ENCODE peak calls at places on chromosomes 5 and 9, in seven cellular contexts. S, D, F, E, U, K and A are unnamed samples.

GRCh38 chr5:172648755-172649154 is 7.7 kb downstream of the NEURL1B start:
- DNase-seq in S (no peak), D (no peak), F (no peak), E (no peak), U (no peak), K (no peak), A (no peak)

GRCh38 chr9:136297766-136298735 is 5.8 kb downstream of the CCDC187 start:
- DNase-seq in S (no peak), D (no peak), F (no peak), E (no peak), U (no peak), K (no peak), A (no peak)

GRCh38 chr9:86529496-86530275 is 175.5 kb upstream of the TUT7 start:
- DNase-seq in S (no peak), D (no peak), F (no peak), E (no peak), U (no peak), K (no peak), A (no peak)

GRCh38 chr5:124371121-124371706 is 375.2 kb downstream of the ZNF608 start:
- DNase-seq in S (no peak), D (no peak), F (peak; percentile 49), E (peak; percentile 67), U (peak; percentile 16), K (no peak), A (no peak)

GRCh38 chr5:180784497-180785097 is 18.0 kb downstream of the MGAT1 start:
- DNase-seq in S (no peak), D (peak; percentile 68), F (peak; percentile 80), E (no peak), U (peak; percentile 82), K (peak; percentile 54), A (peak; percentile 91)

GRCh38 chr9:129408535-129409215 is 212.2 kb downstream of the C9orf50 start:
- DNase-seq in S (no peak), D (no peak), F (peak; percentile 85), E (no peak), U (no peak), K (no peak), A (peak; percentile 53)

GRCh38 chr9:114316605-114317230 is 6.2 kb upstream of the ORM1 start:
- DNase-seq in S (peak; percentile 80), D (no peak), F (peak; percentile 18), E (no peak), U (no peak), K (no peak), A (no peak)

GRCh38 chr5:143887901-143888648 is 76.1 kb downstream of the HMHB1 start:
- DNase-seq in S (no peak), D (no peak), F (no peak), E (no peak), U (no peak), K (no peak), A (no peak)

GRCh38 chr5:123209163-123210013 is 120.3 kb downstream of the PRDM6 start:
- DNase-seq in S (no peak), D (peak; percentile 48), F (no peak), E (no peak), U (no peak), K (peak; percentile 40), A (no peak)

GRCh38 chr9:126347911-126348760 is 21.5 kb downstream of the MVB12B start:
- DNase-seq in S (no peak), D (no peak), F (peak; percentile 65), E (no peak), U (peak; percentile 74), K (no peak), A (no peak)

GRCh38 chr9:79568337-79569084 is 3.3 kb upstream of the TLE4 start:
- DNase-seq in S (no peak), D (no peak), F (no peak), E (no peak), U (peak; percentile 11), K (no peak), A (no peak)

GRCh38 chr5:147512640-147513334 is 2.9 kb upstream of the DPYSL3 start:
- DNase-seq in S (no peak), D (no peak), F (no peak), E (no peak), U (no peak), K (no peak), A (no peak)

GRCh38 chr5:1899201-1899600 is 16.5 kb upstream of the IRX4 start:
- DNase-seq in S (no peak), D (no peak), F (no peak), E (no peak), U (no peak), K (no peak), A (peak; percentile 45)

GRCh38 chr5:453725-454481 is 10.9 kb downstream of the EXOC3 start:
- DNase-seq in S (no peak), D (no peak), F (no peak), E (peak; percentile 51), U (peak; percentile 6), K (no peak), A (peak; percentile 67)

GRCh38 chr5:626850-627249 is 14.7 kb downstream of the CEP72 start:
- DNase-seq in S (no peak), D (no peak), F (no peak), E (no peak), U (no peak), K (no peak), A (no peak)

GRCh38 chr5:139131062-139131856 is 66.9 kb downstream of the SIL1 start:
- DNase-seq in S (no peak), D (no peak), F (peak; percentile 54), E (no peak), U (peak; percentile 9), K (no peak), A (no peak)

GRCh38 chr5:74143724-74144330 is 496.7 kb downstream of the ENC1 start:
- DNase-seq in S (no peak), D (no peak), F (no peak), E (no peak), U (peak; percentile 28), K (peak; percentile 39), A (no peak)

GRCh38 chr5:103847060-103847459 is 284.5 kb upstream of the NUDT12 start:
- DNase-seq in S (no peak), D (no peak), F (no peak), E (no peak), U (no peak), K (no peak), A (no peak)

GRCh38 chr9:137968235-137968634 is 90.7 kb downstream of the CACNA1B start:
- DNase-seq in S (no peak), D (no peak), F (peak; percentile 24), E (no peak), U (no peak), K (peak; percentile 40), A (peak; percentile 51)

GRCh38 chr5:132090107-132090506 is 16.5 kb downstream of the CSF2 start:
- DNase-seq in S (no peak), D (peak; percentile 44), F (no peak), E (no peak), U (no peak), K (no peak), A (no peak)

GRCh38 chr5:164127527-164127926 is 622.1 kb downstream of the MAT2B start:
- DNase-seq in S (no peak), D (no peak), F (no peak), E (no peak), U (no peak), K (no peak), A (no peak)

GRCh38 chr9:93451762-93452709 is 551 bp downstream of the FAM120A start:
- DNase-seq in S (no peak), D (no peak), F (peak; percentile 58), E (peak; percentile 77), U (peak; percentile 58), K (peak; percentile 33), A (peak; percentile 93)

DNA sequence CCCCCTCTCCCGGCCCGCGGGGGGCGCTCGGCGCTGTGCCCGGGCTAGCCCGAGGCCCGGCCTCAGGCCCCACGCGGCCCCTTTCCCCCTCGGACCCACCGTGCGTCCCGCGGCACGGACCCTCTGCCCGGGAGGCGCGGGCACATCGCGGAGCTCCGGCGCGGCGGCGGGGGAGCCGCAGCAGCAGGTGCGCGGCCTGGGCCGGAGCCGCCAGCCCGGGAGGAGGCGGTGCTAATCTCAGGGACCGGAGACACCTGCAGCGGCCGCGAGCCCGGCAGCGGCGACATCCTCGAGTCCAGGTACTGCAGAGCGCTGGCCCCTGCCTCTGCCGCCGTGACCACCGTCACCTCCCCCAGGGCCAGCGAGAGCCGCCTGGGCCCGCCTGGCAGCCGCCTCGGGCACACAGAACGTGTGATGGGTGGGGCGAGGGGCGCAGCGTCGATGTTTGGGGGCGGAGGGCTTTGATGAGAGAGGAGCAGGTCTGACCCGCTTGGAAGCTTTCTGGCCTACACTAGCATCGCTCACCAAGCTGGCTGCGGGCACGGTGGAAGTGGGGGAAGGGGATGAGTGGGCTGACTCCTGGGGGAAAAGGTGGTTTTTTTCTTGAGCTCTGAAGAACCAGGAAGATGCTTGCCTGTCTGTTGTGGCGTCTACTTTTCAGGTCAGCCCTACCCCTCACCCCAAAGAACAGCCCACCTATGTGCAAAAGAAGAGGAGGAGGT is 524 bp downstream of the CYFIP2 start:
- DNase-seq in S (no peak), D (no peak), F (peak; percentile 50), E (no peak), U (peak; percentile 66), K (no peak), A (peak; percentile 94)
- TF ChIP-seq POLR2A in S (no peak), D (no peak), F (no peak), E (no peak), U (no peak), K (no peak), A (no peak)

GRCh38 chr9:551986-552930 is 289.2 kb upstream of the DMRT1 start:
- DNase-seq in S (no peak), D (no peak), F (no peak), E (no peak), U (no peak), K (no peak), A (no peak)
- TF ChIP-seq POLR2AphosphoS5 in S (no peak), D (no peak), F (no peak), E (no peak), U (no peak), K (no peak), A (no peak)

GRCh38 chr9:132546148-132547051 is 36.0 kb upstream of the BARHL1 start:
- DNase-seq in S (no peak), D (no peak), F (no peak), E (no peak), U (no peak), K (peak; percentile 62), A (no peak)
- H3K4me3 ChIP-seq in S (no peak overlapping the region), D (no peak overlapping the region), F (peak overlapping the region; percentile 15), E (no peak overlapping the region), U (no peak overlapping the region), K (no peak overlapping the region), A (peak overlapping the region; percentile 27)

DNA sequence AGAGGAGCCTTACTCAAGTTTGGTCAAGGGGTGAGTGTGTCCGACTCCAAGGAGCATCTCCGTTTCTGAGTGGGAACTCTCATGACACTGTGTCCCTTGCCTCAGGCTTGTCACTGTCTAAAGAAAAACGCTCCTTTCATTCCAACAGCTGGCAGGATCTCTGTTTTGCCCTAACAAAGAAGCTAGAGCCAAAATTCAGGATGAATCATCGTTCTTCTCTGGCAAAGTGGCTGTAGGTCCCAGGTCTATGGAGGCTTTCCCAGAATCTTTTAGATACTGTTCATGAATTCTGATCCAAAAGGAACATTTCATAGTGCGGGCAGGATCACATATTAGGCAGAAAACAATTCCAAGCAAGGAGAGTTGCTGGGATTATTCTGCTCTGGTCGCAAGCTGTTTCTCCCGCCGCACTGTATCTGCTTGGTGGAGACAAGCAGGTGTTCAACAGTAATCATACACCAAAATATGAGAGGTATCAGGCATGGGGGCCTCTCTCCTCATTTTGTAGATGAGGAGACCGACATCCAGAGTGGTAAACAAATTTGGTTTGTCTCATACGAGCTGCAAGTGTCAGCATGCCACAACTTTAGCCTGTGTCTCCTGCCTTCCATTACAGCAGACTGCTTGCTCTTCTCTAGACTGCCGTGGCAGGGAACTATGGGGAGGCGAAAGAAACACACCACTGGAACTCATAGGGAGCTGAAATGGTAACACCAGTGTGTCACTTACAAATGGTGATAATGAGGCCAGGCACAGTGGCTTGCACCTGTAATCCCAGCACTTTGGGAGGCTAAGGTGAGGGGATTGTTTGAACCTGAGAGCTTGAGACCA is 72.6 kb downstream of the ENTREP1 start:
- DNase-seq in S (no peak), D (no peak), F (no peak), E (no peak), U (no peak), K (no peak), A (no peak)
- TF ChIP-seq POLR2A in S (no peak), D (no peak), F (no peak), E (no peak), U (no peak), K (no peak), A (no peak)